ENCODE peak calls at places on chromosomes 6 and 20, in eight cellular contexts. B is hepatocyte, C is PC-3, J is neural progenitor cell, H is right lobe of liver, I is GM23338, N is heart right ventricle, T is body of pancreas. K is an unnamed sample. For H3K4me1, the result is how much of the 10 kb centered on the place peaks cover.

GRCh38 chr6:71887006-71887743 is 825 bp downstream of the RIMS1 start:
- DNase-seq in B (peak), C (no peak), J (peak), H (peak), I (peak), N (no peak), T (no peak), K (peak)

GRCh38 chr20:23362392-23363256 is 642 bp downstream of the GZF1 start:
- DNase-seq in B (peak), C (peak), J (peak), H (peak), I (peak), N (no peak), T (peak), K (peak)

GRCh38 chr20:35327074-35327976 is 35.1 kb upstream of the FAM83C start:
- DNase-seq in B (peak), C (peak), J (no peak), H (peak), I (no peak), N (no peak), T (peak), K (no peak)

GRCh38 chr6:54621285-54621684 is 225.3 kb upstream of the FAM83B start:
- DNase-seq in B (no peak), C (no peak), J (peak), H (no peak), I (peak), N (no peak), T (no peak), K (no peak)

GRCh38 chr20:56764671-56765070 is 135.6 kb downstream of the TFAP2C start:
- DNase-seq in B (no peak), C (no peak), J (no peak), H (no peak), I (no peak), N (no peak), T (no peak), K (no peak)

GRCh38 chr20:5835234-5835845 is 85.1 kb downstream of the SHLD1 start:
- DNase-seq in B (no peak), C (peak), J (no peak), H (no peak), I (no peak), N (peak), T (peak), K (no peak)

GRCh38 chr20:44642203-44643153 is 9.0 kb downstream of the ADA start:
- DNase-seq in B (peak), C (peak), J (peak), H (peak), I (peak), N (peak), T (peak), K (peak)

GRCh38 chr20:409697-410559 is 1.8 kb downstream of the RBCK1 start:
- DNase-seq in B (no peak), C (no peak), J (no peak), H (peak), I (no peak), N (no peak), T (peak), K (no peak)

GRCh38 chr6:155630085-155630484 is 174.4 kb upstream of the NOX3 start:
- DNase-seq in B (no peak), C (peak), J (no peak), H (no peak), I (no peak), N (no peak), T (no peak), K (no peak)

GRCh38 chr20:18443841-18444240 is 23.0 kb downstream of the DZANK1 start:
- DNase-seq in B (no peak), C (no peak), J (no peak), H (no peak), I (no peak), N (no peak), T (no peak), K (no peak)

GRCh38 chr20:63167026-63167917 is 48.7 kb downstream of the YTHDF1 start:
- DNase-seq in B (no peak), C (peak), J (no peak), H (no peak), I (peak), N (peak), T (no peak), K (no peak)

GRCh38 chr6:93083337-93083736 is 336.0 kb downstream of the EPHA7 start:
- DNase-seq in B (no peak), C (no peak), J (no peak), H (no peak), I (no peak), N (no peak), T (no peak), K (no peak)

GRCh38 chr6:152099816-152100618 is 292.5 kb downstream of the ESR1 start:
- DNase-seq in B (no peak), C (peak), J (no peak), H (peak), I (no peak), N (peak), T (no peak), K (peak)

GRCh38 chr6:45736134-45736533 is 279.5 kb downstream of the CLIC5 start:
- DNase-seq in B (no peak), C (no peak), J (no peak), H (no peak), I (no peak), N (no peak), T (no peak), K (no peak)

GRCh38 chr20:31720486-31721407 is 1.9 kb downstream of the BCL2L1 start:
- DNase-seq in B (peak), C (peak), J (no peak), H (no peak), I (peak), N (no peak), T (peak), K (no peak)

GRCh38 chr20:25310268-25310920 is 62.5 kb downstream of the PYGB start:
- DNase-seq in B (peak), C (peak), J (peak), H (peak), I (peak), N (no peak), T (peak), K (peak)

GRCh38 chr20:10970109-10970508 is 296.3 kb upstream of the JAG1 start:
- DNase-seq in B (no peak), C (peak), J (no peak), H (no peak), I (no peak), N (no peak), T (no peak), K (no peak)

GRCh38 chr6:69026243-69026642 is 391.2 kb downstream of the ADGRB3 start:
- DNase-seq in B (no peak), C (peak), J (no peak), H (no peak), I (no peak), N (no peak), T (no peak), K (no peak)

GRCh38 chr6:72621243-72622093 is at the start of gene KCNQ5:
- DNase-seq in B (peak), C (no peak), J (peak), H (peak), I (peak), N (no peak), T (no peak), K (no peak)

GRCh38 chr20:52724586-52724985 is 247.6 kb upstream of the TSHZ2 start:
- DNase-seq in B (no peak), C (no peak), J (no peak), H (no peak), I (no peak), N (no peak), T (no peak), K (no peak)

GRCh38 chr6:163751032-163751525 is 336.6 kb downstream of the QKI start:
- DNase-seq in B (no peak), C (no peak), J (peak), H (no peak), I (no peak), N (no peak), T (no peak), K (peak)

GRCh38 chr6:27893836-27894807 is 18.1 kb downstream of the OR2B2 start:
- DNase-seq in B (peak), C (peak), J (peak), H (peak), I (peak), N (peak), T (peak), K (peak)

GRCh38 chr6:107793193-107793592 is 30.9 kb downstream of the SCML4 start:
- DNase-seq in B (no peak), C (no peak), J (no peak), H (no peak), I (no peak), N (no peak), T (no peak), K (no peak)

GRCh38 chr20:4726710-4727391 is 5.1 kb downstream of the PRND start:
- DNase-seq in B (no peak), C (no peak), J (no peak), H (no peak), I (no peak), N (no peak), T (no peak), K (no peak)

GRCh38 chr6:41638801-41639555 is 710 bp downstream of the MDFI start:
- DNase-seq in B (peak), C (no peak), J (peak), H (no peak), I (peak), N (no peak), T (no peak), K (no peak)

GRCh38 chr6:150605333-150605732 is 5.6 kb downstream of the PLEKHG1 start:
- DNase-seq in B (no peak), C (no peak), J (no peak), H (no peak), I (no peak), N (no peak), T (no peak), K (no peak)
- H3K4me1 ChIP-seq in B (under half), C (under half), J (under half), H (under half), I (under half), N (under half), T (under half), K (under half)

GRCh38 chr20:14745830-14746229 is 408.4 kb upstream of the FLRT3 start:
- DNase-seq in B (no peak), C (no peak), J (no peak), H (no peak), I (no peak), N (no peak), T (no peak), K (no peak)

GRCh38 chr20:14751191-14751590 is 413.8 kb upstream of the FLRT3 start:
- DNase-seq in B (no peak), C (no peak), J (no peak), H (no peak), I (no peak), N (no peak), T (no peak), K (no peak)
- TF ChIP-seq CTCF in B (no peak), C (no peak), J (no peak), H (no peak), I (no peak), N (no peak), T (no peak), K (no peak)

GRCh38 chr6:169452117-169452868 is 198.6 kb upstream of the THBS2 start:
- DNase-seq in B (no peak), C (no peak), J (no peak), H (no peak), I (no peak), N (peak), T (peak), K (no peak)
- H3K27ac ChIP-seq in B (peak), C (no peak), J (no peak), H (no peak), I (no peak), N (peak), T (no peak), K (peak)

GRCh38 chr6:31407699-31408098 is 4.3 kb downstream of the MICA start:
- DNase-seq in B (no peak), C (peak), J (no peak), H (no peak), I (no peak), N (no peak), T (no peak), K (no peak)

GRCh38 chr6:31403283-31403989 is at the start of gene MICA:
- DNase-seq in B (peak), C (peak), J (peak), H (peak), I (peak), N (peak), T (peak), K (peak)

GRCh38 chr6:31401403-31401802 is 2.0 kb upstream of the MICA start:
- DNase-seq in B (peak), C (peak), J (no peak), H (no peak), I (no peak), N (no peak), T (peak), K (no peak)

GRCh38 chr6:31402324-31403282 is 792 bp upstream of the MICA start:
- DNase-seq in B (peak), C (peak), J (no peak), H (no peak), I (peak), N (no peak), T (peak), K (peak)

GRCh38 chr6:31405996-31406395 is 2.6 kb downstream of the MICA start:
- DNase-seq in B (no peak), C (no peak), J (no peak), H (no peak), I (no peak), N (no peak), T (no peak), K (no peak)
- H3K4me1 ChIP-seq in B (under half), C (under half), J (under half), H (under half), I (under half), N (half or more), T (under half), K (half or more)

GRCh38 chr6:110039996-110040383 is 61.9 kb downstream of the GPR6 start:
- DNase-seq in B (peak), C (peak), J (peak), H (no peak), I (peak), N (no peak), T (peak), K (peak)
- TF ChIP-seq CTCF in B (peak), C (peak), J (peak), H (peak), I (peak), N (no peak), T (peak), K (peak)

K was measured in upper lobe of right lung.